ENCODE peak calls at places on chromosomes 4 and X, in five cellular contexts. C is activated naive CD4-positive, alpha-beta T cell; O is left ventricle myocardium inferior; G is fibroblast of lung; R is midbrain. D is an unnamed sample.

GRCh38 chr4:85686398-85686797 is 211.4 kb downstream of the ARHGAP24 start:
- DNase-seq in G (no peak), C (no peak), R (no peak), O (no peak), D (no peak)

GRCh38 chrX:151151668-151152267 is 24.6 kb upstream of the GPR50 start:
- DNase-seq in O (no peak), G (peak), R (peak), C (no peak), D (peak)

GRCh38 chr4:155604718-155605601 is 61.7 kb upstream of the GUCY1A1 start:
- DNase-seq in R (no peak), O (no peak), G (peak), C (no peak), D (peak)

GRCh38 chr4:41111796-41112195 is 102.5 kb downstream of the APBB2 start:
- DNase-seq in O (no peak), G (no peak), C (no peak), R (no peak), D (no peak)

GRCh38 chr4:75745721-75746199 is 21.4 kb downstream of the USO1 start:
- DNase-seq in C (no peak), O (no peak), R (no peak), G (no peak), D (no peak)

GRCh38 chrX:105821471-105822081 is 763 bp upstream of the NRK start:
- DNase-seq in R (no peak), C (no peak), G (peak), O (no peak), D (peak)

GRCh38 chr4:38011484-38012162 is 51.4 kb downstream of the PTTG2 start:
- DNase-seq in R (no peak), O (no peak), G (no peak), C (no peak), D (no peak)

GRCh38 chr4:143558823-143559756 is 45.6 kb downstream of the SMARCA5 start:
- DNase-seq in R (peak), O (peak), G (peak), C (peak), D (peak)

GRCh38 chr4:48008021-48008596 is 8.4 kb downstream of the CNGA1 start:
- DNase-seq in O (no peak), C (no peak), G (no peak), R (no peak), D (no peak)

GRCh38 chrX:95057341-95057740 is 1383.3 kb downstream of the FAM133A start:
- DNase-seq in C (no peak), G (peak), O (no peak), R (no peak), D (peak)

GRCh38 chrX:15864629-15865028 is 10.0 kb upstream of the AP1S2 start:
- DNase-seq in G (peak), R (no peak), O (no peak), C (no peak), D (no peak)

GRCh38 chrX:54180403-54180802 is 2.7 kb downstream of the FAM120C start:
- DNase-seq in O (no peak), C (no peak), R (no peak), G (peak), D (no peak)

GRCh38 chr4:165131247-165131832 is 18.7 kb upstream of the TMEM192 start:
- DNase-seq in G (peak), R (peak), O (no peak), C (peak), D (peak)

GRCh38 chrX:115892056-115892708 is 278.4 kb upstream of the AGTR2 start:
- DNase-seq in G (no peak), O (no peak), R (peak), C (no peak), D (no peak)

D was measured in astrocyte of the cerebellum.